ENCODE peak calls at places on chromosomes 12 and 14, in six cellular contexts. N is amygdala, P is Peyer's patch, L is hippocampal formation, U is NCI-H2227 treated with DMSO at 0.1 percent for 48 hours, B is activated T-cell treated with anti-CD3 and anti-CD28 coated beads for 1 hour. S is an unnamed sample.

GRCh38 chr12:110093631-110094311 is 30.4 kb upstream of the IFT81 start:
- DNase-seq in N (no peak), B (no peak), P (no peak), L (no peak), U (no peak), S (no peak)

GRCh38 chr14:92258934-92259333 is 64.0 kb upstream of the SLC24A4 start:
- DNase-seq in L (no peak), B (no peak), P (no peak), U (no peak), N (no peak), S (no peak)

GRCh38 chr12:123938679-123939480 is 33.8 kb downstream of the CCDC92 start:
- DNase-seq in P (no peak), N (no peak), L (no peak), U (no peak), B (no peak), S (no peak)

GRCh38 chr12:120706029-120706428 is 4.2 kb upstream of the UNC119B start:
- DNase-seq in B (no peak), P (no peak), N (no peak), U (no peak), L (no peak), S (no peak)

GRCh38 chr14:89304972-89305703 is 111.9 kb downstream of the FOXN3 start:
- DNase-seq in L (no peak), U (peak), B (no peak), P (no peak), N (no peak), S (no peak)

GRCh38 chr14:75223664-75224154 is 47.3 kb upstream of the TMED10 start:
- DNase-seq in P (no peak), N (peak), B (no peak), U (no peak), L (no peak), S (no peak)

GRCh38 chr14:102493096-102493495 is 16.5 kb downstream of the ANKRD9 start:
- DNase-seq in P (no peak), U (no peak), N (no peak), L (no peak), B (no peak), S (no peak)

GRCh38 chr12:52942914-52943207 is 6.1 kb upstream of the KRT18 start:
- DNase-seq in L (no peak), P (no peak), N (no peak), U (no peak), B (no peak), S (no peak)

GRCh38 chr12:131074221-131075083 is 120.7 kb downstream of the ADGRD1 start:
- DNase-seq in L (no peak), U (no peak), B (no peak), P (no peak), N (no peak), S (no peak)

GRCh38 chr12:59121466-59121865 is 201.2 kb upstream of the LRIG3 start:
- DNase-seq in B (no peak), L (no peak), N (no peak), U (no peak), P (no peak), S (no peak)

GRCh38 chr12:123269980-123270379 is 1.7 kb downstream of the CDK2AP1 start:
- DNase-seq in N (no peak), P (no peak), U (no peak), B (no peak), L (no peak), S (peak)

GRCh38 chr14:90521121-90521929 is 124.5 kb downstream of the CALM1 start:
- DNase-seq in B (no peak), L (no peak), N (no peak), P (peak), U (no peak), S (no peak)

GRCh38 chr12:91555981-91556380 is 373.4 kb upstream of the DCN start:
- DNase-seq in N (no peak), U (no peak), B (no peak), L (no peak), P (no peak), S (no peak)

GRCh38 chr12:94701711-94702110 is 51.4 kb upstream of the TMCC3 start:
- DNase-seq in B (no peak), L (no peak), U (no peak), N (no peak), P (no peak), S (no peak)

GRCh38 chr14:76828339-76829015 is 2.3 kb downstream of the LRRC74A start:
- DNase-seq in U (no peak), N (peak), L (no peak), P (no peak), B (no peak), S (no peak)

GRCh38 chr14:61562321-61563161 is 132.8 kb upstream of the HIF1A start:
- DNase-seq in U (no peak), B (no peak), N (no peak), L (no peak), P (no peak), S (no peak)

S was measured in NCI-H526 treated with DMSO at 0.1 percent for 48 hours.